ENCODE peak calls at places on chromosomes 1 and 21, in ten cellular contexts. One of them, this sample, is unnamed.

GRCh38 chr21:30994917-30995316 is 43.4 kb downstream of the KRTAP19-8 start:
- DNase-seq in HCEC 1CT: no peak
- DNase-seq in HS-27A: no peak
- DNase-seq in stimulated activated naive CD4-positive, alpha-beta T cell: no peak
- DNase-seq in omental fat pad: no peak
- DNase-seq in aorta: no peak
- DNase-seq in effector memory CD8-positive, alpha-beta T cell: no peak
- DNase-seq in caudate nucleus: no peak
- DNase-seq in memory B cell: no peak
- DNase-seq in stimulated activated CD4-positive, alpha-beta T cell treated with anti-CD3 and anti-CD28 coated beads, Interleukin-12 subunit alpha, Interleukin-12 subunit beta, amount 100 ng/mL, for 48 hours: no peak
- DNase-seq in this sample: no peak

GRCh38 chr1:15288173-15288926 is 41.3 kb downstream of the FHAD1 start:
- DNase-seq in HCEC 1CT: no peak
- DNase-seq in HS-27A: no peak
- DNase-seq in stimulated activated naive CD4-positive, alpha-beta T cell: no peak
- DNase-seq in omental fat pad: no peak
- DNase-seq in aorta: no peak
- DNase-seq in effector memory CD8-positive, alpha-beta T cell: no peak
- DNase-seq in caudate nucleus: no peak
- DNase-seq in memory B cell: no peak
- DNase-seq in stimulated activated CD4-positive, alpha-beta T cell treated with anti-CD3 and anti-CD28 coated beads, Interleukin-12 subunit alpha, Interleukin-12 subunit beta, amount 100 ng/mL, for 48 hours: no peak
- DNase-seq in this sample: no peak

GRCh38 chr1:156086256-156086662 is 4.0 kb upstream of the MEX3A start:
- DNase-seq in HCEC 1CT: no peak
- DNase-seq in HS-27A: no peak
- DNase-seq in stimulated activated naive CD4-positive, alpha-beta T cell: no peak
- DNase-seq in omental fat pad: no peak
- DNase-seq in aorta: no peak
- DNase-seq in effector memory CD8-positive, alpha-beta T cell: no peak
- DNase-seq in caudate nucleus: no peak
- DNase-seq in memory B cell: no peak
- DNase-seq in stimulated activated CD4-positive, alpha-beta T cell treated with anti-CD3 and anti-CD28 coated beads, Interleukin-12 subunit alpha, Interleukin-12 subunit beta, amount 100 ng/mL, for 48 hours: no peak
- DNase-seq in this sample: no peak

GRCh38 chr1:30381266-30381665 is 342.1 kb downstream of the MATN1 start:
- DNase-seq in HCEC 1CT: no peak
- DNase-seq in HS-27A: no peak
- DNase-seq in stimulated activated naive CD4-positive, alpha-beta T cell: no peak
- DNase-seq in omental fat pad: no peak
- DNase-seq in aorta: no peak
- DNase-seq in effector memory CD8-positive, alpha-beta T cell: no peak
- DNase-seq in caudate nucleus: no peak
- DNase-seq in memory B cell: no peak
- DNase-seq in stimulated activated CD4-positive, alpha-beta T cell treated with anti-CD3 and anti-CD28 coated beads, Interleukin-12 subunit alpha, Interleukin-12 subunit beta, amount 100 ng/mL, for 48 hours: no peak
- DNase-seq in this sample: no peak

GRCh38 chr1:2093636-2094035 is 43.4 kb downstream of the PRKCZ start:
- DNase-seq in HCEC 1CT: no peak
- DNase-seq in HS-27A: no peak
- DNase-seq in stimulated activated naive CD4-positive, alpha-beta T cell: no peak
- DNase-seq in omental fat pad: no peak
- DNase-seq in aorta: no peak
- DNase-seq in effector memory CD8-positive, alpha-beta T cell: no peak
- DNase-seq in caudate nucleus: no peak
- DNase-seq in memory B cell: no peak
- DNase-seq in stimulated activated CD4-positive, alpha-beta T cell treated with anti-CD3 and anti-CD28 coated beads, Interleukin-12 subunit alpha, Interleukin-12 subunit beta, amount 100 ng/mL, for 48 hours: no peak
- DNase-seq in this sample: no peak

GRCh38 chr1:222582099-222582774 is 7.5 kb downstream of the TAF1A start:
- DNase-seq in HCEC 1CT: peak
- DNase-seq in HS-27A: no peak
- DNase-seq in stimulated activated naive CD4-positive, alpha-beta T cell: no peak
- DNase-seq in omental fat pad: no peak
- DNase-seq in aorta: no peak
- DNase-seq in effector memory CD8-positive, alpha-beta T cell: no peak
- DNase-seq in caudate nucleus: no peak
- DNase-seq in memory B cell: no peak
- DNase-seq in stimulated activated CD4-positive, alpha-beta T cell treated with anti-CD3 and anti-CD28 coated beads, Interleukin-12 subunit alpha, Interleukin-12 subunit beta, amount 100 ng/mL, for 48 hours: no peak
- DNase-seq in this sample: peak

GRCh38 chr21:34020005-34020847 is 53.2 kb upstream of the MRPS6 start:
- DNase-seq in HCEC 1CT: no peak
- DNase-seq in HS-27A: no peak
- DNase-seq in stimulated activated naive CD4-positive, alpha-beta T cell: no peak
- DNase-seq in omental fat pad: no peak
- DNase-seq in aorta: no peak
- DNase-seq in effector memory CD8-positive, alpha-beta T cell: no peak
- DNase-seq in caudate nucleus: no peak
- DNase-seq in memory B cell: peak
- DNase-seq in stimulated activated CD4-positive, alpha-beta T cell treated with anti-CD3 and anti-CD28 coated beads, Interleukin-12 subunit alpha, Interleukin-12 subunit beta, amount 100 ng/mL, for 48 hours: no peak
- DNase-seq in this sample: no peak

GRCh38 chr1:180194546-180195207 is 35.4 kb upstream of the LHX4 start:
- DNase-seq in HCEC 1CT: no peak
- DNase-seq in HS-27A: no peak
- DNase-seq in stimulated activated naive CD4-positive, alpha-beta T cell: no peak
- DNase-seq in omental fat pad: no peak
- DNase-seq in aorta: no peak
- DNase-seq in effector memory CD8-positive, alpha-beta T cell: no peak
- DNase-seq in caudate nucleus: no peak
- DNase-seq in memory B cell: no peak
- DNase-seq in stimulated activated CD4-positive, alpha-beta T cell treated with anti-CD3 and anti-CD28 coated beads, Interleukin-12 subunit alpha, Interleukin-12 subunit beta, amount 100 ng/mL, for 48 hours: no peak
- DNase-seq in this sample: no peak

GRCh38 chr1:94622757-94623156 is 81.2 kb upstream of the F3 start:
- DNase-seq in HCEC 1CT: peak
- DNase-seq in HS-27A: peak
- DNase-seq in stimulated activated naive CD4-positive, alpha-beta T cell: no peak
- DNase-seq in omental fat pad: no peak
- DNase-seq in aorta: peak
- DNase-seq in effector memory CD8-positive, alpha-beta T cell: no peak
- DNase-seq in caudate nucleus: no peak
- DNase-seq in memory B cell: no peak
- DNase-seq in stimulated activated CD4-positive, alpha-beta T cell treated with anti-CD3 and anti-CD28 coated beads, Interleukin-12 subunit alpha, Interleukin-12 subunit beta, amount 100 ng/mL, for 48 hours: no peak
- DNase-seq in this sample: no peak

GRCh38 chr1:227994632-227995300 is 12.0 kb upstream of the WNT3A start:
- DNase-seq in HCEC 1CT: no peak
- DNase-seq in HS-27A: no peak
- DNase-seq in stimulated activated naive CD4-positive, alpha-beta T cell: no peak
- DNase-seq in omental fat pad: no peak
- DNase-seq in aorta: no peak
- DNase-seq in effector memory CD8-positive, alpha-beta T cell: no peak
- DNase-seq in caudate nucleus: no peak
- DNase-seq in memory B cell: no peak
- DNase-seq in stimulated activated CD4-positive, alpha-beta T cell treated with anti-CD3 and anti-CD28 coated beads, Interleukin-12 subunit alpha, Interleukin-12 subunit beta, amount 100 ng/mL, for 48 hours: no peak
- DNase-seq in this sample: no peak

GRCh38 chr1:41537257-41537656 is 52.8 kb upstream of the EDN2 start:
- DNase-seq in HCEC 1CT: no peak
- DNase-seq in HS-27A: no peak
- DNase-seq in stimulated activated naive CD4-positive, alpha-beta T cell: no peak
- DNase-seq in omental fat pad: no peak
- DNase-seq in aorta: peak
- DNase-seq in effector memory CD8-positive, alpha-beta T cell: no peak
- DNase-seq in caudate nucleus: no peak
- DNase-seq in memory B cell: no peak
- DNase-seq in stimulated activated CD4-positive, alpha-beta T cell treated with anti-CD3 and anti-CD28 coated beads, Interleukin-12 subunit alpha, Interleukin-12 subunit beta, amount 100 ng/mL, for 48 hours: no peak
- DNase-seq in this sample: peak

GRCh38 chr1:109161836-109162606 is 48.1 kb downstream of the ELAPOR1 start:
- DNase-seq in HCEC 1CT: peak
- DNase-seq in HS-27A: no peak
- DNase-seq in stimulated activated naive CD4-positive, alpha-beta T cell: peak
- DNase-seq in omental fat pad: no peak
- DNase-seq in aorta: peak
- DNase-seq in effector memory CD8-positive, alpha-beta T cell: no peak
- DNase-seq in caudate nucleus: peak
- DNase-seq in memory B cell: no peak
- DNase-seq in stimulated activated CD4-positive, alpha-beta T cell treated with anti-CD3 and anti-CD28 coated beads, Interleukin-12 subunit alpha, Interleukin-12 subunit beta, amount 100 ng/mL, for 48 hours: peak
- DNase-seq in this sample: peak

GRCh38 chr1:42420911-42421585 is 34.8 kb downstream of the ZMYND12 start:
- DNase-seq in HCEC 1CT: peak
- DNase-seq in HS-27A: peak
- DNase-seq in stimulated activated naive CD4-positive, alpha-beta T cell: no peak
- DNase-seq in omental fat pad: no peak
- DNase-seq in aorta: no peak
- DNase-seq in effector memory CD8-positive, alpha-beta T cell: no peak
- DNase-seq in caudate nucleus: peak
- DNase-seq in memory B cell: no peak
- DNase-seq in stimulated activated CD4-positive, alpha-beta T cell treated with anti-CD3 and anti-CD28 coated beads, Interleukin-12 subunit alpha, Interleukin-12 subunit beta, amount 100 ng/mL, for 48 hours: no peak
- DNase-seq in this sample: no peak

GRCh38 chr1:27956761-27957160 is 3.0 kb upstream of the XKR8 start:
- DNase-seq in HCEC 1CT: no peak
- DNase-seq in HS-27A: no peak
- DNase-seq in stimulated activated naive CD4-positive, alpha-beta T cell: no peak
- DNase-seq in omental fat pad: no peak
- DNase-seq in aorta: no peak
- DNase-seq in effector memory CD8-positive, alpha-beta T cell: no peak
- DNase-seq in caudate nucleus: no peak
- DNase-seq in memory B cell: no peak
- DNase-seq in stimulated activated CD4-positive, alpha-beta T cell treated with anti-CD3 and anti-CD28 coated beads, Interleukin-12 subunit alpha, Interleukin-12 subunit beta, amount 100 ng/mL, for 48 hours: no peak
- DNase-seq in this sample: no peak